ENCODE peak calls at places on chromosome 14, in eight cellular contexts. One of them, this sample, is unnamed.

GRCh38 chr14:95531473-95531872 is 3.4 kb upstream of the GLRX5 start:
- DNase-seq in SHP77 treated with DMSO at 0.1 percent for 48 hours: no peak
- DNase-seq in DND-41: no peak
- DNase-seq in activated naive CD4-positive, alpha-beta T cell treated with anti-CD3 and anti-CD28 coated beads for 36 hours: no peak
- DNase-seq in breast epithelium: no peak
- DNase-seq in skeletal muscle cell: no peak
- DNase-seq in EL: peak; percentile 75
- DNase-seq in SK-N-DZ: no peak
- DNase-seq in this sample: no peak

GRCh38 chr14:72616294-72616693 is 277.6 kb downstream of the DPF3 start:
- DNase-seq in SHP77 treated with DMSO at 0.1 percent for 48 hours: no peak
- DNase-seq in DND-41: no peak
- DNase-seq in activated naive CD4-positive, alpha-beta T cell treated with anti-CD3 and anti-CD28 coated beads for 36 hours: no peak
- DNase-seq in breast epithelium: no peak
- DNase-seq in skeletal muscle cell: peak; percentile 56
- DNase-seq in EL: no peak
- DNase-seq in SK-N-DZ: no peak
- DNase-seq in this sample: no peak

GRCh38 chr14:33692762-33693161 is 258.1 kb downstream of the EGLN3 start:
- DNase-seq in SHP77 treated with DMSO at 0.1 percent for 48 hours: no peak
- DNase-seq in DND-41: no peak
- DNase-seq in activated naive CD4-positive, alpha-beta T cell treated with anti-CD3 and anti-CD28 coated beads for 36 hours: no peak
- DNase-seq in breast epithelium: no peak
- DNase-seq in skeletal muscle cell: peak; percentile 71
- DNase-seq in EL: peak; percentile 86
- DNase-seq in SK-N-DZ: no peak
- DNase-seq in this sample: no peak

GRCh38 chr14:50874842-50875241 is 3.0 kb downstream of the ABHD12B start:
- DNase-seq in SHP77 treated with DMSO at 0.1 percent for 48 hours: no peak
- DNase-seq in DND-41: no peak
- DNase-seq in activated naive CD4-positive, alpha-beta T cell treated with anti-CD3 and anti-CD28 coated beads for 36 hours: no peak
- DNase-seq in breast epithelium: no peak
- DNase-seq in skeletal muscle cell: no peak
- DNase-seq in EL: no peak
- DNase-seq in SK-N-DZ: no peak
- DNase-seq in this sample: no peak

GRCh38 chr14:98498019-98498885 is 773.7 kb downstream of the BCL11B start:
- DNase-seq in SHP77 treated with DMSO at 0.1 percent for 48 hours: no peak
- DNase-seq in DND-41: no peak
- DNase-seq in activated naive CD4-positive, alpha-beta T cell treated with anti-CD3 and anti-CD28 coated beads for 36 hours: no peak
- DNase-seq in breast epithelium: no peak
- DNase-seq in skeletal muscle cell: no peak
- DNase-seq in EL: no peak
- DNase-seq in SK-N-DZ: no peak
- DNase-seq in this sample: no peak

GRCh38 chr14:29735459-29735858 is 192.2 kb downstream of the PRKD1 start:
- DNase-seq in SHP77 treated with DMSO at 0.1 percent for 48 hours: no peak
- DNase-seq in DND-41: no peak
- DNase-seq in activated naive CD4-positive, alpha-beta T cell treated with anti-CD3 and anti-CD28 coated beads for 36 hours: no peak
- DNase-seq in breast epithelium: no peak
- DNase-seq in skeletal muscle cell: no peak
- DNase-seq in EL: no peak
- DNase-seq in SK-N-DZ: no peak
- DNase-seq in this sample: no peak

GRCh38 chr14:32256606-32257005 is 53.5 kb upstream of the RNU6-8 start:
- DNase-seq in SHP77 treated with DMSO at 0.1 percent for 48 hours: no peak
- DNase-seq in DND-41: no peak
- DNase-seq in activated naive CD4-positive, alpha-beta T cell treated with anti-CD3 and anti-CD28 coated beads for 36 hours: no peak
- DNase-seq in breast epithelium: no peak
- DNase-seq in skeletal muscle cell: no peak
- DNase-seq in EL: no peak
- DNase-seq in SK-N-DZ: no peak
- DNase-seq in this sample: no peak

GRCh38 chr14:93343797-93344196 is 3.2 kb upstream of the COX8C start:
- DNase-seq in SHP77 treated with DMSO at 0.1 percent for 48 hours: no peak
- DNase-seq in DND-41: no peak
- DNase-seq in activated naive CD4-positive, alpha-beta T cell treated with anti-CD3 and anti-CD28 coated beads for 36 hours: no peak
- DNase-seq in breast epithelium: no peak
- DNase-seq in skeletal muscle cell: no peak
- DNase-seq in EL: no peak
- DNase-seq in SK-N-DZ: no peak
- DNase-seq in this sample: no peak

GRCh38 chr14:23182372-23183014 is 967 bp downstream of the SLC7A8 start:
- DNase-seq in SHP77 treated with DMSO at 0.1 percent for 48 hours: no peak
- DNase-seq in DND-41: no peak
- DNase-seq in activated naive CD4-positive, alpha-beta T cell treated with anti-CD3 and anti-CD28 coated beads for 36 hours: peak; percentile 56
- DNase-seq in breast epithelium: peak; percentile 66
- DNase-seq in skeletal muscle cell: no peak
- DNase-seq in EL: no peak
- DNase-seq in SK-N-DZ: no peak
- DNase-seq in this sample: no peak

GRCh38 chr14:101948666-101949205 is 15.6 kb upstream of the DYNC1H1 start:
- DNase-seq in SHP77 treated with DMSO at 0.1 percent for 48 hours: no peak
- DNase-seq in DND-41: no peak
- DNase-seq in activated naive CD4-positive, alpha-beta T cell treated with anti-CD3 and anti-CD28 coated beads for 36 hours: no peak
- DNase-seq in breast epithelium: peak; percentile 54
- DNase-seq in skeletal muscle cell: no peak
- DNase-seq in EL: no peak
- DNase-seq in SK-N-DZ: no peak
- DNase-seq in this sample: no peak

GRCh38 chr14:65077318-65077717 is 25.0 kb downstream of the MAX start:
- DNase-seq in SHP77 treated with DMSO at 0.1 percent for 48 hours: no peak
- DNase-seq in DND-41: no peak
- DNase-seq in activated naive CD4-positive, alpha-beta T cell treated with anti-CD3 and anti-CD28 coated beads for 36 hours: no peak
- DNase-seq in breast epithelium: no peak
- DNase-seq in skeletal muscle cell: no peak
- DNase-seq in EL: no peak
- DNase-seq in SK-N-DZ: no peak
- DNase-seq in this sample: no peak